ENCODE peak calls at places on chromosomes 1 and 21, in eight cellular contexts. C is CD8-positive, alpha-beta memory T cell; S is H1; Y is cardiac muscle cell; Q is fibroblast of lung; J is adrenal gland; F is MM.1S; V is AG04450. O is an unnamed sample.

GRCh38 chr1:33735624-33736023 is 128.3 kb upstream of the HMGB4 start:
- DNase-seq in C (no peak), S (no peak), Y (peak; percentile 18), Q (peak; percentile 6), J (no peak), F (no peak), V (no peak), O (no peak)

GRCh38 chr1:167517535-167518330 is 596 bp downstream of the CD247 start:
- DNase-seq in C (peak; percentile 78), S (no peak), Y (no peak), Q (no peak), J (peak; percentile 87), F (no peak), V (no peak), O (no peak)

GRCh38 chr1:232319106-232319505 is 310.8 kb downstream of the SIPA1L2 start:
- DNase-seq in C (no peak), S (no peak), Y (peak; percentile 90), Q (no peak), J (no peak), F (no peak), V (no peak), O (peak; percentile 72)

GRCh38 chr1:51284487-51284954 is 45.8 kb downstream of the TTC39A start:
- DNase-seq in C (no peak), S (no peak), Y (peak; percentile 68), Q (no peak), J (peak; percentile 91), F (no peak), V (no peak), O (no peak)

GRCh38 chr1:72745413-72745812 is 463.1 kb upstream of the NEGR1 start:
- DNase-seq in C (no peak), S (no peak), Y (no peak), Q (no peak), J (no peak), F (no peak), V (no peak), O (no peak)

GRCh38 chr1:3313579-3313955 is 140.9 kb upstream of the ARHGEF16 start:
- DNase-seq in C (no peak), S (no peak), Y (no peak), Q (peak; percentile 95), J (peak; percentile 89), F (no peak), V (peak; percentile 55), O (no peak)

GRCh38 chr1:212700597-212700891 is 904 bp upstream of the BATF3 start:
- DNase-seq in C (no peak), S (no peak), Y (no peak), Q (no peak), J (peak; percentile 65), F (no peak), V (no peak), O (no peak)

GRCh38 chr1:98077691-98078090 is 156.9 kb upstream of the DPYD start:
- DNase-seq in C (no peak), S (no peak), Y (no peak), Q (no peak), J (no peak), F (no peak), V (no peak), O (no peak)

GRCh38 chr1:65308781-65309316 is 494 bp upstream of the DNAJC6 start:
- DNase-seq in C (no peak), S (no peak), Y (peak; percentile 6), Q (no peak), J (no peak), F (no peak), V (no peak), O (no peak)

GRCh38 chr1:60589046-60589748 is 493.2 kb upstream of the NFIA start:
- DNase-seq in C (no peak), S (no peak), Y (no peak), Q (no peak), J (no peak), F (no peak), V (no peak), O (no peak)

GRCh38 chr1:44721521-44722361 is 9.2 kb downstream of the RNU5D-1 start:
- DNase-seq in C (peak; percentile 75), S (no peak), Y (peak; percentile 81), Q (peak; percentile 90), J (peak; percentile 92), F (peak; percentile 92), V (peak; percentile 87), O (peak; percentile 93)

GRCh38 chr1:76274302-76274701 is 199.8 kb downstream of the ST6GALNAC3 start:
- DNase-seq in C (no peak), S (no peak), Y (no peak), Q (no peak), J (no peak), F (no peak), V (no peak), O (no peak)

GRCh38 chr21:36297938-36298572 is 21.9 kb upstream of the MORC3 start:
- DNase-seq in C (peak; percentile 80), S (no peak), Y (no peak), Q (no peak), J (peak; percentile 67), F (peak; percentile 94), V (no peak), O (peak; percentile 78)

GRCh38 chr21:42925114-42925907 is at the start of gene ERVH48-1:
- DNase-seq in C (no peak), S (no peak), Y (peak; percentile 15), Q (no peak), J (no peak), F (no peak), V (no peak), O (no peak)

GRCh38 chr1:57206038-57206437 is 217.8 kb downstream of the DAB1 start:
- DNase-seq in C (no peak), S (peak; percentile 50), Y (peak; percentile 41), Q (no peak), J (no peak), F (no peak), V (no peak), O (no peak)

GRCh38 chr1:112358798-112359408 is 37.1 kb upstream of the CTTNBP2NL start:
- DNase-seq in C (no peak), S (peak; percentile 41), Y (peak; percentile 49), Q (peak; percentile 63), J (peak; percentile 89), F (peak; percentile 16), V (peak; percentile 15), O (no peak)

DNA sequence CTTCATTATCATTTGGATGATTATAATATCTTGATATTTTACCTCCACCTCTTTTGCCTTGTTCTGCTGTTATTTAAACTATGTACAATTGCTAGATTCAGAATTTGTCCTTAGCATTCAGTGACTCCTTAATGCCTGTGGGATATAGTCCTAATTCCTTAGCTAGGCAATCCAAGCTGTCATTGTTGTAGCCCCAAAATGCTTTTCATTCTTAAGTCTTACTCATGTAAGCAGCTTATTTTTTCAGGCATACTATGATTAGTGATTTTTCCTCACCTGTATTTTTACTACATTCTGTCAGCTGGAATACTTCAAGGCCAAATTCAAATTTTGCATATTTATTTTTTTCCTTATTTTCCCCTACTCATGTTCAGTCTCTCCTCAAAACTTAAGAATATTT is 13.4 kb downstream of the PKN2 start:
- DNase-seq in C (no peak), S (no peak), Y (no peak), Q (no peak), J (no peak), F (no peak), V (no peak), O (no peak)
- H3K27ac ChIP-seq in C (no peak overlapping the region), S (no peak overlapping the region), Y (peak overlapping the region; percentile 73), Q (no peak overlapping the region), J (no peak overlapping the region), F (no peak overlapping the region), V (no peak overlapping the region), O (no peak overlapping the region)

GRCh38 chr1:8765253-8765652 is 52.2 kb downstream of the RERE start:
- DNase-seq in C (no peak), S (no peak), Y (no peak), Q (no peak), J (no peak), F (no peak), V (no peak), O (no peak)

GRCh38 chr1:8763888-8764287 is 53.6 kb downstream of the RERE start:
- DNase-seq in C (no peak), S (no peak), Y (peak; percentile 34), Q (peak; percentile 28), J (no peak), F (no peak), V (no peak), O (no peak)

GRCh38 chr1:8767006-8767405 is 50.4 kb downstream of the RERE start:
- DNase-seq in C (no peak), S (no peak), Y (no peak), Q (no peak), J (no peak), F (no peak), V (no peak), O (no peak)

DNA sequence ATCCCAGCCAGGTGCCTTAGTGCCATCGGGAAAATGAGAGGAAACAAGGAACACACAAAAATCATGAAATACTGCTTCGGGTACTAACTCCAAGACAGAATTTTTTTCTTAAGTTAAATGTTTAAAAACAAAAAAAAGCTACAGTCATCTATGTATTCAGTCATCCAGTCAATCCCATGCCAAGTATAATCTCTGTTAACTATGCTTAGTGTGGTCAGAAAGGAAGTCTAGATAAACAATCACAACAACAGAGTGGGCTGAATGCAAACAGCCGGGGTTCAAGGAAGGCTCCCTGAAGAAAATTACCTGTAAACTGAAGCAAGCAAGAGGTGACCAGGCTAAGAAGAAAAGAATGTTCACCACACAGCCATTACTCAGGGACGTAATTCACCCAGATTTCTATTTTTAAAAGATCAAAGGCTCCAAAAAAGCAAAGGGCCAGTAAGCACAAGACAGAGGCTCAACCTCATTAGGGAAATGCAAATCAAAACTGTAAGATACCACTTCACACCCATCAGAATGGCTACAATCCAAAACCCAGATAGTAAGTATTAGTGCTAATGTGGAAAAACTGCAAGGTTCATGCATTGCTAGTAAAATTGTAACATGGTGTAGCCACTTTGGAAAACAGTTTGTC is 53.0 kb downstream of the RERE start:
- DNase-seq in C (no peak), S (no peak), Y (no peak), Q (no peak), J (no peak), F (peak; percentile 12), V (no peak), O (no peak)
- H3K27ac ChIP-seq in C (no peak overlapping the region), S (no peak overlapping the region), Y (peak overlapping the region; percentile 73), Q (no peak overlapping the region), J (peak overlapping the region; percentile 4), F (no peak overlapping the region), V (no peak overlapping the region), O (no peak overlapping the region)

GRCh38 chr1:2238361-2239055 is 10.4 kb downstream of the SKI start:
- DNase-seq in C (no peak), S (no peak), Y (no peak), Q (no peak), J (no peak), F (no peak), V (no peak), O (no peak)
- H3K27ac ChIP-seq in C (no peak overlapping the region), S (no peak overlapping the region), Y (no peak overlapping the region), Q (peak overlapping the region; percentile 40), J (peak overlapping the region; percentile 69), F (no peak overlapping the region), V (no peak overlapping the region), O (no peak overlapping the region)

DNA sequence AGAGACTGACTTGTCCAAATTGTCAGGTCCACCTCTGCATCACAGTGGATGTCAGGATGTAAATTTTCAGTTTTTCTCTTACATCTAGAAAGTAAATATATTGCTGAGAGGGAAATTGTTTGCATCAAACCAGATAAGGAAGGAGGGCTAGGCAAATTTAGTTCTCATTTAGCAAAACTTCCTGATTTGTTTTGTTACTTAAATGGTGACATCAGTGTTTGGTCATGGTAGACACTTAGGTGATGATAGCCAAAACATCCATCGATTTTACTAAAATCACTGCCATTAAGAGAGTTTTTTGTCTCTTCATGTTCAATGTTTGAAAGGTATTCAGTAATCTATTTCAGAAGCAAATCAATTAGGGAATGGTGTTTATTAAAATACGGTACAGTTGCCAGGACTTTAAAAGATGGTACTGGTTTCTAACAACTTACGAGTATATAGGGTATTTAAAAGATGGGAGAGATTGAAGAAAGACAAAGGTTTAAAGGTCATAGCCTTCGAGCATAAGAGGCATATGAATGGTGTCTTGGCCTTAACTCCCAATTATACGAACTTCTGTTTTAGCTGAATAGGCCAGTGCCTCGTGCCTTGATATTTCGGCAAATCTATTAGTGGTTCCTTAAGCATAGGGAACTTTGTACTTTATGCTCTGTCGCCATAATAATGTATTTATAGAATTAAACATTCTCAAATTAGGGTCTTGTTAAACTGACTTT is 3.0 kb downstream of the IER5 start:
- DNase-seq in C (no peak), S (no peak), Y (no peak), Q (no peak), J (no peak), F (no peak), V (no peak), O (no peak)
- H3K27ac ChIP-seq in C (peak overlapping the region; percentile 99), S (no peak overlapping the region), Y (no peak overlapping the region), Q (no peak overlapping the region), J (no peak overlapping the region), F (no peak overlapping the region), V (no peak overlapping the region), O (peak overlapping the region; percentile 92)

O was measured in epithelial cell of prostate.